ENCODE peak calls at places on chromosomes 5 and 9, in seven cellular contexts. One of them, this sample, is unnamed. For H3K4me1, the result is how much of the 10 kb centered on the place peaks cover.

GRCh38 chr5:166251786-166252185 is 2039.7 kb upstream of the WWC1 start:
- DNase-seq in fibroblast of lung: no peak
- DNase-seq in PC-3: peak
- DNase-seq in MM.1S: no peak
- DNase-seq in GM23248: no peak
- DNase-seq in H1: no peak
- DNase-seq in mammary epithelial cell: no peak
- DNase-seq in this sample: no peak

GRCh38 chr5:159975462-159976019 is 33.4 kb upstream of the TTC1 start:
- DNase-seq in fibroblast of lung: peak
- DNase-seq in PC-3: peak
- DNase-seq in MM.1S: no peak
- DNase-seq in GM23248: peak
- DNase-seq in H1: no peak
- DNase-seq in mammary epithelial cell: peak
- DNase-seq in this sample: no peak

GRCh38 chr5:178104492-178104891 is 8.8 kb upstream of the N4BP3 start:
- DNase-seq in fibroblast of lung: no peak
- DNase-seq in PC-3: no peak
- DNase-seq in MM.1S: no peak
- DNase-seq in GM23248: no peak
- DNase-seq in H1: no peak
- DNase-seq in mammary epithelial cell: no peak
- DNase-seq in this sample: no peak

GRCh38 chr5:172896465-172896864 is 62.4 kb downstream of the ERGIC1 start:
- DNase-seq in fibroblast of lung: no peak
- DNase-seq in PC-3: no peak
- DNase-seq in MM.1S: no peak
- DNase-seq in GM23248: peak
- DNase-seq in H1: no peak
- DNase-seq in mammary epithelial cell: no peak
- DNase-seq in this sample: no peak

GRCh38 chr5:180670586-180671359 is 21.4 kb upstream of the FLT4 start:
- DNase-seq in fibroblast of lung: peak
- DNase-seq in PC-3: peak
- DNase-seq in MM.1S: peak
- DNase-seq in GM23248: peak
- DNase-seq in H1: no peak
- DNase-seq in mammary epithelial cell: peak
- DNase-seq in this sample: peak

GRCh38 chr5:150778517-150779396 is at the start of gene SMIM3:
- DNase-seq in fibroblast of lung: peak
- DNase-seq in PC-3: peak
- DNase-seq in MM.1S: peak
- DNase-seq in GM23248: peak
- DNase-seq in H1: no peak
- DNase-seq in mammary epithelial cell: peak
- DNase-seq in this sample: no peak

GRCh38 chr5:100901851-100902341 is 1.2 kb downstream of the ST8SIA4 start:
- DNase-seq in fibroblast of lung: peak
- DNase-seq in PC-3: peak
- DNase-seq in MM.1S: peak
- DNase-seq in GM23248: peak
- DNase-seq in H1: no peak
- DNase-seq in mammary epithelial cell: no peak
- DNase-seq in this sample: no peak

GRCh38 chr5:135386886-135387628 is 12.0 kb downstream of the MACROH2A1 start:
- DNase-seq in fibroblast of lung: peak
- DNase-seq in PC-3: peak
- DNase-seq in MM.1S: no peak
- DNase-seq in GM23248: peak
- DNase-seq in H1: no peak
- DNase-seq in mammary epithelial cell: peak
- DNase-seq in this sample: peak

GRCh38 chr9:105842023-105842644 is 147.8 kb downstream of the TMEM38B start:
- DNase-seq in fibroblast of lung: peak
- DNase-seq in PC-3: peak
- DNase-seq in MM.1S: peak
- DNase-seq in GM23248: peak
- DNase-seq in H1: no peak
- DNase-seq in mammary epithelial cell: peak
- DNase-seq in this sample: no peak

GRCh38 chr5:83955916-83956315 is 235.3 kb upstream of the HAPLN1 start:
- DNase-seq in fibroblast of lung: peak
- DNase-seq in PC-3: peak
- DNase-seq in MM.1S: no peak
- DNase-seq in GM23248: peak
- DNase-seq in H1: no peak
- DNase-seq in mammary epithelial cell: peak
- DNase-seq in this sample: no peak

GRCh38 chr9:114958021-114958846 is 27.8 kb upstream of the TNFSF8 start:
- DNase-seq in fibroblast of lung: peak
- DNase-seq in PC-3: no peak
- DNase-seq in MM.1S: no peak
- DNase-seq in GM23248: peak
- DNase-seq in H1: no peak
- DNase-seq in mammary epithelial cell: peak
- DNase-seq in this sample: no peak

GRCh38 chr5:149387081-149387611 is 8.1 kb upstream of the IL17B start:
- DNase-seq in fibroblast of lung: peak
- DNase-seq in PC-3: no peak
- DNase-seq in MM.1S: no peak
- DNase-seq in GM23248: peak
- DNase-seq in H1: no peak
- DNase-seq in mammary epithelial cell: no peak
- DNase-seq in this sample: no peak

GRCh38 chr5:138985683-138986082 is 110.5 kb upstream of the LRRTM2 start:
- DNase-seq in fibroblast of lung: peak
- DNase-seq in PC-3: peak
- DNase-seq in MM.1S: no peak
- DNase-seq in GM23248: no peak
- DNase-seq in H1: no peak
- DNase-seq in mammary epithelial cell: no peak
- DNase-seq in this sample: no peak

GRCh38 chr5:53481887-53482716 is 1.7 kb downstream of the FST start:
- DNase-seq in fibroblast of lung: peak
- DNase-seq in PC-3: no peak
- DNase-seq in MM.1S: peak
- DNase-seq in GM23248: peak
- DNase-seq in H1: no peak
- DNase-seq in mammary epithelial cell: peak
- DNase-seq in this sample: no peak

GRCh38 chr5:103503065-103503464 is 59.5 kb downstream of the NUDT12 start:
- DNase-seq in fibroblast of lung: no peak
- DNase-seq in PC-3: peak
- DNase-seq in MM.1S: no peak
- DNase-seq in GM23248: no peak
- DNase-seq in H1: no peak
- DNase-seq in mammary epithelial cell: no peak
- DNase-seq in this sample: no peak

GRCh38 chr5:50969207-50970145 is 303.0 kb downstream of the PARP8 start:
- DNase-seq in fibroblast of lung: no peak
- DNase-seq in PC-3: no peak
- DNase-seq in MM.1S: no peak
- DNase-seq in GM23248: peak
- DNase-seq in H1: no peak
- DNase-seq in mammary epithelial cell: no peak
- DNase-seq in this sample: no peak

GRCh38 chr9:1434082-1434481 is 383.9 kb downstream of the DMRT2 start:
- DNase-seq in fibroblast of lung: no peak
- DNase-seq in PC-3: peak
- DNase-seq in MM.1S: no peak
- DNase-seq in GM23248: peak
- DNase-seq in H1: no peak
- DNase-seq in mammary epithelial cell: no peak
- DNase-seq in this sample: no peak

GRCh38 chr9:123656565-123656964 is 273.4 kb downstream of the DENND1A start:
- DNase-seq in fibroblast of lung: peak
- DNase-seq in PC-3: peak
- DNase-seq in MM.1S: no peak
- DNase-seq in GM23248: peak
- DNase-seq in H1: no peak
- DNase-seq in mammary epithelial cell: peak
- DNase-seq in this sample: no peak

GRCh38 chr5:66956439-66956838 is 240.2 kb downstream of the CD180 start:
- DNase-seq in fibroblast of lung: no peak
- DNase-seq in PC-3: no peak
- DNase-seq in MM.1S: no peak
- DNase-seq in GM23248: no peak
- DNase-seq in H1: no peak
- DNase-seq in mammary epithelial cell: no peak
- DNase-seq in this sample: no peak

GRCh38 chr5:91928751-91929521 is 545.8 kb upstream of the ARRDC3 start:
- DNase-seq in fibroblast of lung: peak
- DNase-seq in PC-3: peak
- DNase-seq in MM.1S: peak
- DNase-seq in GM23248: peak
- DNase-seq in H1: no peak
- DNase-seq in mammary epithelial cell: no peak
- DNase-seq in this sample: no peak

GRCh38 chr5:131355972-131356528 is 92.2 kb downstream of the CDC42SE2 start:
- DNase-seq in fibroblast of lung: peak
- DNase-seq in PC-3: no peak
- DNase-seq in MM.1S: no peak
- DNase-seq in GM23248: peak
- DNase-seq in H1: no peak
- DNase-seq in mammary epithelial cell: no peak
- DNase-seq in this sample: no peak

GRCh38 chr5:57176350-57176857 is 2.5 kb downstream of the GPBP1 start:
- DNase-seq in fibroblast of lung: peak
- DNase-seq in PC-3: peak
- DNase-seq in MM.1S: peak
- DNase-seq in GM23248: peak
- DNase-seq in H1: no peak
- DNase-seq in mammary epithelial cell: peak
- DNase-seq in this sample: no peak

GRCh38 chr9:12195456-12195855 is 497.7 kb upstream of the TYRP1 start:
- DNase-seq in fibroblast of lung: no peak
- DNase-seq in PC-3: no peak
- DNase-seq in MM.1S: no peak
- DNase-seq in GM23248: no peak
- DNase-seq in H1: no peak
- DNase-seq in mammary epithelial cell: no peak
- DNase-seq in this sample: no peak
- H3K4me1 ChIP-seq in fibroblast of lung: under half
- H3K4me1 ChIP-seq in PC-3: under half
- H3K4me1 ChIP-seq in MM.1S: under half
- H3K4me1 ChIP-seq in GM23248: under half
- H3K4me1 ChIP-seq in H1: under half
- H3K4me1 ChIP-seq in mammary epithelial cell: under half
- H3K4me1 ChIP-seq in this sample: under half

GRCh38 chr5:112445626-112446350 is 26.7 kb upstream of the EPB41L4A start:
- DNase-seq in fibroblast of lung: no peak
- DNase-seq in PC-3: no peak
- DNase-seq in MM.1S: no peak
- DNase-seq in GM23248: no peak
- DNase-seq in H1: no peak
- DNase-seq in mammary epithelial cell: peak
- DNase-seq in this sample: no peak
- H3K9ac ChIP-seq in fibroblast of lung: no peak
- H3K9ac ChIP-seq in PC-3: no peak
- H3K9ac ChIP-seq in MM.1S: no peak
- H3K9ac ChIP-seq in GM23248: no peak
- H3K9ac ChIP-seq in H1: no peak
- H3K9ac ChIP-seq in mammary epithelial cell: no peak
- H3K9ac ChIP-seq in this sample: no peak

GRCh38 chr9:112541690-112542089 is 55.1 kb downstream of the KIAA1958 start:
- DNase-seq in fibroblast of lung: peak
- DNase-seq in PC-3: no peak
- DNase-seq in MM.1S: no peak
- DNase-seq in GM23248: peak
- DNase-seq in H1: no peak
- DNase-seq in mammary epithelial cell: no peak
- DNase-seq in this sample: no peak

GRCh38 chr9:112544477-112544876 is 57.9 kb downstream of the KIAA1958 start:
- DNase-seq in fibroblast of lung: no peak
- DNase-seq in PC-3: no peak
- DNase-seq in MM.1S: no peak
- DNase-seq in GM23248: peak
- DNase-seq in H1: no peak
- DNase-seq in mammary epithelial cell: no peak
- DNase-seq in this sample: no peak

GRCh38 chr9:112537561-112537960 is 50.9 kb downstream of the KIAA1958 start:
- DNase-seq in fibroblast of lung: no peak
- DNase-seq in PC-3: no peak
- DNase-seq in MM.1S: no peak
- DNase-seq in GM23248: no peak
- DNase-seq in H1: no peak
- DNase-seq in mammary epithelial cell: no peak
- DNase-seq in this sample: no peak

GRCh38 chr9:112542893-112543292 is 56.3 kb downstream of the KIAA1958 start:
- DNase-seq in fibroblast of lung: no peak
- DNase-seq in PC-3: no peak
- DNase-seq in MM.1S: no peak
- DNase-seq in GM23248: no peak
- DNase-seq in H1: no peak
- DNase-seq in mammary epithelial cell: no peak
- DNase-seq in this sample: no peak

GRCh38 chr9:112540800-112541199 is 54.2 kb downstream of the KIAA1958 start:
- DNase-seq in fibroblast of lung: no peak
- DNase-seq in PC-3: no peak
- DNase-seq in MM.1S: no peak
- DNase-seq in GM23248: no peak
- DNase-seq in H1: no peak
- DNase-seq in mammary epithelial cell: no peak
- DNase-seq in this sample: no peak
- TF ChIP-seq EZH2 in fibroblast of lung: no peak
- TF ChIP-seq EZH2 in PC-3: no peak
- TF ChIP-seq EZH2 in MM.1S: no peak
- TF ChIP-seq EZH2 in GM23248: no peak
- TF ChIP-seq EZH2 in H1: no peak
- TF ChIP-seq EZH2 in mammary epithelial cell: no peak
- TF ChIP-seq EZH2 in this sample: no peak

DNA sequence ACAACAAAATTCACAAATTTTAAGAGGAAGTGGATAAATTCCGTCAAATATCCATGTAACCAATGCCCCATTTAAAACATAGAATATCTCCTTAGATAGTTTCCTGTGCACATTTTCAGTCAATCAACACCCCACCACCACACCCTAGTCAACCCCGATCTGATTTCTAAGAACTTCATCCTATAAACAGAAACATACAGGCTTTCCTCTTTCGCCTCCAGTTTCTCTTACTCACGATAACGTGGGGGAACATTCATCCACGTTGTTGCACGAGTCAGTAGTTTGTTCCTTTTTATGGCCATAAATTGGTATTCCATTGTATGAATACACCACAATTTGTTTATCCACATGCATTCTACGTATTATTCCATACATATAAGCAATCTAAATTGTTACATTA is 35.6 kb upstream of the TRIO start:
- DNase-seq in fibroblast of lung: no peak
- DNase-seq in PC-3: peak
- DNase-seq in MM.1S: no peak
- DNase-seq in GM23248: peak
- DNase-seq in H1: no peak
- DNase-seq in mammary epithelial cell: no peak
- DNase-seq in this sample: no peak
- H3K4me1 ChIP-seq in fibroblast of lung: under half
- H3K4me1 ChIP-seq in PC-3: half or more
- H3K4me1 ChIP-seq in MM.1S: under half
- H3K4me1 ChIP-seq in GM23248: half or more
- H3K4me1 ChIP-seq in H1: under half
- H3K4me1 ChIP-seq in mammary epithelial cell: under half
- H3K4me1 ChIP-seq in this sample: under half